ENCODE peak calls at places on chromosome 9, in four cellular contexts. One of them, this sample, is unnamed.

GRCh38 chr9:22148876-22149637 is 140.0 kb upstream of the CDKN2B start:
- DNase-seq in heart right ventricle: no peak
- DNase-seq in kidney epithelial cell: no peak
- DNase-seq in gastrocnemius medialis: no peak
- DNase-seq in this sample: peak

GRCh38 chr9:114028646-114029045 is 49.5 kb downstream of the AMBP start:
- DNase-seq in heart right ventricle: no peak
- DNase-seq in kidney epithelial cell: no peak
- DNase-seq in gastrocnemius medialis: no peak
- DNase-seq in this sample: no peak

GRCh38 chr9:87701931-87702421 is 23.9 kb upstream of the CTSL start:
- DNase-seq in heart right ventricle: no peak
- DNase-seq in kidney epithelial cell: no peak
- DNase-seq in gastrocnemius medialis: no peak
- DNase-seq in this sample: peak

GRCh38 chr9:38393128-38393809 is 767 bp downstream of the ALDH1B1 start:
- DNase-seq in heart right ventricle: no peak
- DNase-seq in kidney epithelial cell: no peak
- DNase-seq in gastrocnemius medialis: no peak
- DNase-seq in this sample: peak

GRCh38 chr9:32045513-32045912 is 338.9 kb upstream of the ACO1 start:
- DNase-seq in heart right ventricle: no peak
- DNase-seq in kidney epithelial cell: no peak
- DNase-seq in gastrocnemius medialis: no peak
- DNase-seq in this sample: no peak

GRCh38 chr9:69120380-69121154 is 53.5 kb upstream of the TJP2 start:
- DNase-seq in heart right ventricle: peak
- DNase-seq in kidney epithelial cell: no peak
- DNase-seq in gastrocnemius medialis: no peak
- DNase-seq in this sample: no peak

GRCh38 chr9:121700165-121700830 is 48.9 kb downstream of the DAB2IP start:
- DNase-seq in heart right ventricle: peak
- DNase-seq in kidney epithelial cell: no peak
- DNase-seq in gastrocnemius medialis: peak
- DNase-seq in this sample: peak

GRCh38 chr9:107246259-107247254 is 36.5 kb upstream of the RAD23B start:
- DNase-seq in heart right ventricle: no peak
- DNase-seq in kidney epithelial cell: no peak
- DNase-seq in gastrocnemius medialis: no peak
- DNase-seq in this sample: no peak

GRCh38 chr9:136403915-136404800 is 4.2 kb upstream of the SNAPC4 start:
- DNase-seq in heart right ventricle: no peak
- DNase-seq in kidney epithelial cell: no peak
- DNase-seq in gastrocnemius medialis: no peak
- DNase-seq in this sample: no peak

GRCh38 chr9:90517103-90517502 is 125.5 kb downstream of the DIRAS2 start:
- DNase-seq in heart right ventricle: no peak
- DNase-seq in kidney epithelial cell: no peak
- DNase-seq in gastrocnemius medialis: no peak
- DNase-seq in this sample: no peak

GRCh38 chr9:35579130-35579529 is 25.9 kb upstream of the TESK1 start:
- DNase-seq in heart right ventricle: no peak
- DNase-seq in kidney epithelial cell: no peak
- DNase-seq in gastrocnemius medialis: no peak
- DNase-seq in this sample: no peak

GRCh38 chr9:68715181-68715456 is 10.1 kb downstream of the PIP5K1B start:
- DNase-seq in heart right ventricle: no peak
- DNase-seq in kidney epithelial cell: no peak
- DNase-seq in gastrocnemius medialis: no peak
- DNase-seq in this sample: no peak

GRCh38 chr9:110217656-110218099 is 9.7 kb upstream of the C9orf152 start:
- DNase-seq in heart right ventricle: no peak
- DNase-seq in kidney epithelial cell: peak
- DNase-seq in gastrocnemius medialis: no peak
- DNase-seq in this sample: peak

GRCh38 chr9:96649620-96650323 is 5.3 kb downstream of the PRXL2C start:
- DNase-seq in heart right ventricle: no peak
- DNase-seq in kidney epithelial cell: no peak
- DNase-seq in gastrocnemius medialis: peak
- DNase-seq in this sample: peak

GRCh38 chr9:96655198-96655851 is at the start of gene PRXL2C:
- DNase-seq in heart right ventricle: peak
- DNase-seq in kidney epithelial cell: no peak
- DNase-seq in gastrocnemius medialis: peak
- DNase-seq in this sample: peak

GRCh38 chr9:96651626-96652025 is 3.5 kb downstream of the PRXL2C start:
- DNase-seq in heart right ventricle: no peak
- DNase-seq in kidney epithelial cell: no peak
- DNase-seq in gastrocnemius medialis: no peak
- DNase-seq in this sample: no peak

GRCh38 chr9:96654450-96655197 is 493 bp downstream of the PRXL2C start:
- DNase-seq in heart right ventricle: peak
- DNase-seq in kidney epithelial cell: peak
- DNase-seq in gastrocnemius medialis: peak
- DNase-seq in this sample: peak
- TF ChIP-seq CTCF in heart right ventricle: peak
- TF ChIP-seq CTCF in kidney epithelial cell: no peak
- TF ChIP-seq CTCF in gastrocnemius medialis: peak
- TF ChIP-seq CTCF in this sample: no peak

GRCh38 chr9:13863112-13863511 is 450.8 kb downstream of the NFIB start:
- DNase-seq in heart right ventricle: peak
- DNase-seq in kidney epithelial cell: no peak
- DNase-seq in gastrocnemius medialis: peak
- DNase-seq in this sample: no peak
- H3K4me3 ChIP-seq in heart right ventricle: no peak
- H3K4me3 ChIP-seq in kidney epithelial cell: no peak
- H3K4me3 ChIP-seq in gastrocnemius medialis: no peak
- H3K4me3 ChIP-seq in this sample: no peak

GRCh38 chr9:13648676-13649075 is 369.2 kb upstream of the MPDZ start:
- DNase-seq in heart right ventricle: no peak
- DNase-seq in kidney epithelial cell: no peak
- DNase-seq in gastrocnemius medialis: no peak
- DNase-seq in this sample: no peak

GRCh38 chr9:13651526-13651925 is 372.0 kb upstream of the MPDZ start:
- DNase-seq in heart right ventricle: no peak
- DNase-seq in kidney epithelial cell: no peak
- DNase-seq in gastrocnemius medialis: no peak
- DNase-seq in this sample: no peak

GRCh38 chr9:13646500-13646899 is 367.0 kb upstream of the MPDZ start:
- DNase-seq in heart right ventricle: no peak
- DNase-seq in kidney epithelial cell: no peak
- DNase-seq in gastrocnemius medialis: no peak
- DNase-seq in this sample: no peak

GRCh38 chr9:13651969-13652663 is 372.6 kb upstream of the MPDZ start:
- DNase-seq in heart right ventricle: peak
- DNase-seq in kidney epithelial cell: no peak
- DNase-seq in gastrocnemius medialis: no peak
- DNase-seq in this sample: no peak

DNA sequence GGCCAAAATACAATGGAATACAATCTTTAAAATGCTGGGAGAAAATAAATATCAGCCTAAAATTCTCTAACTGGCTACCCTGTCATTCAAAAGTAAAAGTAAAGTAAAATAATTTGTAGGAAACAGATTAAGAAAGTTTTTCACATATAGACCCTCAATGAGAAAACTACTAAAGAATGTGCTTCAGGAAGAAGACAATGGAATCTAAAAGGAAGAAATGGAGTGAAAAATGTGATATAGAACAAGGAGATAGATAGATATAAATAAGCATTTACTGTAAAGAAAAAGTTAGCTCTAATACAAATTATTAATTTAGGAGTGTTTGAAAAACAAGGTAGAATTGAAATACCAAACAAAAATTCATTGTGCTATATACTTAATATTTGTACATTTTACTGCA is 368.6 kb upstream of the MPDZ start:
- DNase-seq in heart right ventricle: no peak
- DNase-seq in kidney epithelial cell: no peak
- DNase-seq in gastrocnemius medialis: no peak
- DNase-seq in this sample: no peak
- TF ChIP-seq CTCF in heart right ventricle: no peak
- TF ChIP-seq CTCF in kidney epithelial cell: no peak
- TF ChIP-seq CTCF in gastrocnemius medialis: no peak
- TF ChIP-seq CTCF in this sample: no peak

GRCh38 chr9:127556871-127557270 is 55.2 kb upstream of the STXBP1 start:
- DNase-seq in heart right ventricle: no peak
- DNase-seq in kidney epithelial cell: no peak
- DNase-seq in gastrocnemius medialis: no peak
- DNase-seq in this sample: no peak
- H3K4me3 ChIP-seq in heart right ventricle: no peak
- H3K4me3 ChIP-seq in kidney epithelial cell: no peak
- H3K4me3 ChIP-seq in gastrocnemius medialis: no peak
- H3K4me3 ChIP-seq in this sample: no peak

GRCh38 chr9:127886401-127886972 is 9.0 kb upstream of the AK1 start:
- DNase-seq in heart right ventricle: no peak
- DNase-seq in kidney epithelial cell: no peak
- DNase-seq in gastrocnemius medialis: no peak
- DNase-seq in this sample: no peak

GRCh38 chr9:127893392-127893791 is 6.0 kb downstream of the ST6GALNAC6 start:
- DNase-seq in heart right ventricle: no peak
- DNase-seq in kidney epithelial cell: no peak
- DNase-seq in gastrocnemius medialis: no peak
- DNase-seq in this sample: no peak

GRCh38 chr9:127887792-127888191 is 10.3 kb upstream of the AK1 start:
- DNase-seq in heart right ventricle: no peak
- DNase-seq in kidney epithelial cell: no peak
- DNase-seq in gastrocnemius medialis: no peak
- DNase-seq in this sample: no peak

GRCh38 chr9:127892831-127893230 is 6.6 kb downstream of the ST6GALNAC6 start:
- DNase-seq in heart right ventricle: no peak
- DNase-seq in kidney epithelial cell: no peak
- DNase-seq in gastrocnemius medialis: no peak
- DNase-seq in this sample: no peak

DNA sequence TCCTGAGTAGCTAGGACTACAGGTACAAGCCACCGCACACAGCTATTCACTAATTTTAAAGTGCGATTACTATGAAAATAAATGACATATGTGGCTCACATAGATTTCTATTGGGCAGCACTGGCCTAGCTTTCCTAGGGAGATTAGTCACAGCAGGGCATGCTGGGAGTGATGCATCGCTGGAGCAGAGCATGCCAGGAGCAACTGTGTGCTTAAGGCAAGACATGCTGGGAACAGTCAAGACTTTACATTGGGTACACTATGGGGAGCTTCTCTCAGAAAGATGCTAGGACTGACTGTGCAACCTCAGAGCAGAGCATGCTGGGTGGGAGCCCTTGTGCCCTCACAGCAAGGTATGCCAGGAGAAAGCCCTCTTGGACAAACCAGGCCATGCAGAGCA is 9.3 kb downstream of the ST6GALNAC6 start:
- DNase-seq in heart right ventricle: no peak
- DNase-seq in kidney epithelial cell: no peak
- DNase-seq in gastrocnemius medialis: no peak
- DNase-seq in this sample: no peak
- TF ChIP-seq CTCF in heart right ventricle: no peak
- TF ChIP-seq CTCF in kidney epithelial cell: no peak
- TF ChIP-seq CTCF in gastrocnemius medialis: no peak
- TF ChIP-seq CTCF in this sample: no peak

GRCh38 chr9:133737774-133738038 is 446 bp downstream of the SARDH start:
- DNase-seq in heart right ventricle: no peak
- DNase-seq in kidney epithelial cell: no peak
- DNase-seq in gastrocnemius medialis: peak
- DNase-seq in this sample: no peak

GRCh38 chr9:133738039-133738805 is at the start of gene SARDH:
- DNase-seq in heart right ventricle: peak
- DNase-seq in kidney epithelial cell: no peak
- DNase-seq in gastrocnemius medialis: peak
- DNase-seq in this sample: peak

GRCh38 chr9:133738806-133739150 is 626 bp upstream of the SARDH start:
- DNase-seq in heart right ventricle: no peak
- DNase-seq in kidney epithelial cell: no peak
- DNase-seq in gastrocnemius medialis: no peak
- DNase-seq in this sample: no peak

GRCh38 chr9:133735894-133736293 is 2.3 kb downstream of the SARDH start:
- DNase-seq in heart right ventricle: no peak
- DNase-seq in kidney epithelial cell: no peak
- DNase-seq in gastrocnemius medialis: no peak
- DNase-seq in this sample: no peak

GRCh38 chr9:133737071-133737773 is 930 bp downstream of the SARDH start:
- DNase-seq in heart right ventricle: no peak
- DNase-seq in kidney epithelial cell: no peak
- DNase-seq in gastrocnemius medialis: no peak
- DNase-seq in this sample: no peak
- H3K4me3 ChIP-seq in heart right ventricle: peak
- H3K4me3 ChIP-seq in kidney epithelial cell: no peak
- H3K4me3 ChIP-seq in gastrocnemius medialis: no peak
- H3K4me3 ChIP-seq in this sample: no peak

DNA sequence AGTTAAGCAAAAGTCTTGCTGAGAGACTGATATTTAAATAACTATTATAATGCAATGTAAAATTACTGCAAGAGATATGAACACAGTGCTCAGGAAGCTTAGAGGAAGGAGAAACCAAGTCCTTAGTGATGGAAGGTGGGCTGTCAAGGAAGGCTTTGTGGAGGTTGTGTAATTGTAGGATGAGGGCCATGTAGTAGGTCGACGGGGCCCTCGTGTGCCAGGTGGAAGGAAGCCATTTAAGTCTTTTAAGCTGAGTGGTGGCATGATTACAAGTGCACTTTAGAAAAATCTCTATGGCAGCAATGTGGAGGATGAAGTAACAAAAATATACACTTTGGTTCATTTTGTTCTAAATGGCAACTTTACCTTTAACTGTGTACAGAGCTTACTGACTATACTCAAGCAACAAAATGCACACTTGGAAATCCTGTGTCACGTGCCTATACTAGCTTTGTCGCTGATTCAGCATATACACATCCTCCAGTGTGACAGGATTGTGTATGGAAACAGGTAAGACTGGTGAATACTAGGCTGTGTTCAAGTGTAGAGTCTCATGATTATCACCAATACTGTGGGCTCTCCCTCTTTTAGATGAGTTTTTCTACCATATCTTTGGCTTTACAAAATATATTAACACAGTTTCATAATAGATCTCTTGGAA is 78.6 kb downstream of the TMC1 start:
- DNase-seq in heart right ventricle: no peak
- DNase-seq in kidney epithelial cell: no peak
- DNase-seq in gastrocnemius medialis: no peak
- DNase-seq in this sample: no peak
- TF ChIP-seq CTCF in heart right ventricle: no peak
- TF ChIP-seq CTCF in kidney epithelial cell: no peak
- TF ChIP-seq CTCF in gastrocnemius medialis: no peak
- TF ChIP-seq CTCF in this sample: no peak

DNA sequence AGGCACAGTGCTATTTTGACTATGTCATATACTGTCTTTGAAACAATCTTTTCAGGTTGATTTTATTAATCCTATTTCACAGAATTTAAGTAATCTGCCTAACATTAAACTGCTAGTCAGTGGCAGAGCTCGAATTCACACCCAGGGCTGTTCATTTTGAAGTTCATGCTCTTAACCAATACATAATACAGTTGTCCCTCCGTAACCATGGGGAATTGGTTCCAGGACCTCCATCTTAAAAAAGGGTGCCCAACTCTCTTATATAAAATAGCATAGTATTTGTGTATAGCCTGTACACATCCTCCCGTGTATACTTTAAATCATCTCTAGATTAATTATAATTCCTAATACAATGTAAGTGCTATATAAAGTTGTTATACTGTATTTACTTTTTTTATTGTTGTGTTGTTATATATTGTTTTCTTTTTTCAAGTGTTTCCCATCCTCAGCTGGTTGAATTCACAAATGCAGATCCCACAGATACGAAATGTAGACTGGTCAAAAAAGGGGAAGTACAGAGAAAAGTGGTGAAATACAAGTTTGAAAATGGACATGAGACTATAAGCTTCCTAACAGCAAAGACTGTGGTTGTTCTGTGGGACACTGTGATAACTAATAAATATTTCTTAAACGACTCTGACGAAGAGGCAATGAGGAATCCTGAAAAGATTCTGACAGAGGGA is 18.3 kb downstream of the RFX3 start:
- DNase-seq in heart right ventricle: no peak
- DNase-seq in kidney epithelial cell: no peak
- DNase-seq in gastrocnemius medialis: no peak
- DNase-seq in this sample: no peak
- H3K4me3 ChIP-seq in heart right ventricle: no peak
- H3K4me3 ChIP-seq in kidney epithelial cell: no peak
- H3K4me3 ChIP-seq in gastrocnemius medialis: peak
- H3K4me3 ChIP-seq in this sample: no peak